ENCODE peak calls at places on chromosomes 13 and 19, in four cellular contexts. O is T-helper 17 cell, M is thoracic aorta, D is OCI-LY7. Y is an unnamed sample.

GRCh38 chr13:40061466-40062450 is 406.3 kb downstream of the COG6 start:
- DNase-seq in O (no peak), D (no peak), M (no peak), Y (no peak)

GRCh38 chr19:33350538-33351309 is 22.8 kb upstream of the CEBPG start:
- DNase-seq in M (no peak), D (no peak), O (no peak), Y (no peak)

GRCh38 chr13:108944760-108945159 is 315.3 kb downstream of the MYO16 start:
- DNase-seq in M (no peak), D (no peak), O (no peak), Y (no peak)

GRCh38 chr19:18940791-18941627 is at the start of gene HOMER3:
- DNase-seq in O (peak; percentile 73), D (peak; percentile 80), M (peak; percentile 22), Y (peak; percentile 80)

GRCh38 chr19:35133826-35134225 is 1.0 kb downstream of the LGI4 start:
- DNase-seq in O (no peak), D (no peak), M (no peak), Y (no peak)

GRCh38 chr13:29654807-29655547 is 59.5 kb upstream of the SLC7A1 start:
- DNase-seq in M (no peak), O (no peak), D (no peak), Y (no peak)

GRCh38 chr19:3270908-3271307 is 46.4 kb downstream of the CELF5 start:
- DNase-seq in D (peak; percentile 58), O (no peak), M (no peak), Y (peak; percentile 39)

GRCh38 chr13:33138441-33138840 is 122.2 kb downstream of the KL start:
- DNase-seq in O (no peak), M (no peak), D (no peak), Y (no peak)

GRCh38 chr13:100633461-100633860 is 41.1 kb downstream of the TMTC4 start:
- DNase-seq in D (no peak), O (no peak), M (no peak), Y (no peak)

GRCh38 chr13:113947321-113948033 is 26.4 kb downstream of the C13orf46 start:
- DNase-seq in D (no peak), O (no peak), M (peak; percentile 4), Y (no peak)

GRCh38 chr13:43159007-43159406 is 135.6 kb downstream of the DNAJC15 start:
- DNase-seq in M (no peak), O (no peak), D (no peak), Y (no peak)

GRCh38 chr19:50967924-50968708 is 1.3 kb downstream of the KLK6 start:
- DNase-seq in M (no peak), D (no peak), O (no peak), Y (no peak)

GRCh38 chr13:26880741-26881140 is 120.2 kb upstream of the GPR12 start:
- DNase-seq in O (no peak), M (no peak), D (no peak), Y (no peak)

GRCh38 chr13:27293873-27294515 is 23.4 kb downstream of the RASL11A start:
- DNase-seq in M (no peak), D (peak; percentile 68), O (no peak), Y (no peak)

GRCh38 chr13:113383089-113383488 is 19.2 kb upstream of the GRTP1 start:
- DNase-seq in O (no peak), M (no peak), D (no peak), Y (no peak)

GRCh38 chr13:40137400-40137799 is 481.9 kb downstream of the COG6 start:
- DNase-seq in M (no peak), O (no peak), D (no peak), Y (peak; percentile 48)

GRCh38 chr19:12778905-12779161 is 3.5 kb upstream of the HOOK2 start:
- DNase-seq in O (no peak), D (no peak), M (no peak), Y (no peak)

GRCh38 chr13:94112227-94112626 is 367.3 kb downstream of the DCT start:
- DNase-seq in M (no peak), O (no peak), D (no peak), Y (no peak)

GRCh38 chr19:38543807-38544568 is 73.8 kb downstream of the MAP4K1 start:
- DNase-seq in M (peak; percentile 27), D (peak; percentile 59), O (no peak), Y (peak; percentile 63)

GRCh38 chr19:2171349-2172145 is 7.8 kb downstream of the DOT1L start:
- DNase-seq in D (peak; percentile 82), M (no peak), O (peak; percentile 66), Y (peak; percentile 82)

GRCh38 chr19:47650695-47651094 is 41.8 kb downstream of the BICRA start:
- DNase-seq in O (no peak), M (no peak), D (no peak), Y (no peak)

GRCh38 chr13:44758595-44759221 is 182.6 kb upstream of the TSC22D1 start:
- DNase-seq in O (no peak), M (no peak), D (no peak), Y (no peak)

GRCh38 chr13:113810640-113811039 is 51.6 kb downstream of the TMEM255B start:
- DNase-seq in D (no peak), O (no peak), M (no peak), Y (no peak)

GRCh38 chr13:21013682-21014038 is 47.7 kb downstream of the LATS2 start:
- DNase-seq in O (no peak), M (no peak), D (no peak), Y (no peak)

GRCh38 chr19:39558623-39559117 is 18.7 kb upstream of the EID2 start:
- DNase-seq in O (no peak), D (peak; percentile 15), M (no peak), Y (no peak)

GRCh38 chr13:50476579-50476978 is 366.9 kb downstream of the DLEU7 start:
- DNase-seq in D (no peak), M (no peak), O (no peak), Y (no peak)

GRCh38 chr13:97559981-97560380 is 126.0 kb downstream of the RAP2A start:
- DNase-seq in O (no peak), D (no peak), M (no peak), Y (no peak)

GRCh38 chr19:35269425-35270117 is 809 bp downstream of the USF2 start:
- DNase-seq in D (peak; percentile 90), M (no peak), O (peak; percentile 60), Y (peak; percentile 83)

GRCh38 chr13:76016799-76017198 is 380.7 kb downstream of the LMO7 start:
- DNase-seq in D (peak; percentile 11), O (no peak), M (no peak), Y (no peak)

GRCh38 chr13:44573071-44573470 is 3.1 kb downstream of the TSC22D1 start:
- DNase-seq in O (no peak), D (no peak), M (no peak), Y (no peak)

GRCh38 chr13:80712026-80712425 is 371.1 kb upstream of the SPRY2 start:
- DNase-seq in D (no peak), M (no peak), O (no peak), Y (no peak)

GRCh38 chr13:51676739-51677138 is 92.5 kb downstream of the WDFY2 start:
- DNase-seq in M (no peak), O (no peak), D (no peak), Y (no peak)

GRCh38 chr13:77985866-77986636 is 67.4 kb upstream of the EDNRB start:
- DNase-seq in M (no peak), D (no peak), O (no peak), Y (no peak)

GRCh38 chr13:52600666-52601065 is 41.6 kb upstream of the HNRNPA1L2 start:
- DNase-seq in D (no peak), O (no peak), M (no peak), Y (no peak)

GRCh38 chr19:47481460-47482052 is 2.5 kb downstream of the KPTN start:
- DNase-seq in M (no peak), D (no peak), O (no peak), Y (no peak)

GRCh38 chr13:102805680-102806079 is 6.8 kb downstream of the BIVM start:
- DNase-seq in O (no peak), D (no peak), M (no peak), Y (no peak)

GRCh38 chr19:23415034-23415433 is 19.8 kb upstream of the ZNF91 start:
- DNase-seq in M (no peak), D (no peak), O (no peak), Y (no peak)

GRCh38 chr13:99067160-99067985 is 89.5 kb upstream of the DOCK9 start:
- DNase-seq in O (no peak), D (no peak), M (no peak), Y (no peak)

GRCh38 chr13:27868639-27869435 is 51.0 kb upstream of the PDX1 start:
- DNase-seq in O (no peak), M (no peak), D (peak; percentile 20), Y (no peak)